ENCODE peak calls at places on chromosomes 4 and X, in six cellular contexts. One of them, this sample, is unnamed.

GRCh38 chrX:135737361-135738071 is 24.1 kb downstream of the CT45A1 start:
- DNase-seq in Jurkat, Clone E6-1: no peak
- DNase-seq in stimulated activated CD4-positive, alpha-beta T cell treated with anti-CD3 and anti-CD28 coated beads, Interleukin-4, amount 100 ng/mL, for 24 hours: no peak
- DNase-seq in Peyer's patch: no peak
- DNase-seq in amygdala: no peak
- DNase-seq in amniotic epithelial cell: no peak
- DNase-seq in this sample: no peak

GRCh38 chrX:150504399-150505186 is 63.8 kb upstream of the MTM1 start:
- DNase-seq in Jurkat, Clone E6-1: no peak
- DNase-seq in stimulated activated CD4-positive, alpha-beta T cell treated with anti-CD3 and anti-CD28 coated beads, Interleukin-4, amount 100 ng/mL, for 24 hours: no peak
- DNase-seq in Peyer's patch: no peak
- DNase-seq in amygdala: no peak
- DNase-seq in amniotic epithelial cell: peak
- DNase-seq in this sample: no peak

GRCh38 chr4:24770111-24770584 is 25.2 kb upstream of the SOD3 start:
- DNase-seq in Jurkat, Clone E6-1: no peak
- DNase-seq in stimulated activated CD4-positive, alpha-beta T cell treated with anti-CD3 and anti-CD28 coated beads, Interleukin-4, amount 100 ng/mL, for 24 hours: no peak
- DNase-seq in Peyer's patch: no peak
- DNase-seq in amygdala: no peak
- DNase-seq in amniotic epithelial cell: no peak
- DNase-seq in this sample: no peak

GRCh38 chr4:70654605-70655011 is 11.7 kb downstream of the JCHAIN start:
- DNase-seq in Jurkat, Clone E6-1: no peak
- DNase-seq in stimulated activated CD4-positive, alpha-beta T cell treated with anti-CD3 and anti-CD28 coated beads, Interleukin-4, amount 100 ng/mL, for 24 hours: no peak
- DNase-seq in Peyer's patch: no peak
- DNase-seq in amygdala: no peak
- DNase-seq in amniotic epithelial cell: peak
- DNase-seq in this sample: no peak

GRCh38 chrX:78517124-78517523 is 142.0 kb downstream of the RTL3 start:
- DNase-seq in Jurkat, Clone E6-1: peak
- DNase-seq in stimulated activated CD4-positive, alpha-beta T cell treated with anti-CD3 and anti-CD28 coated beads, Interleukin-4, amount 100 ng/mL, for 24 hours: peak
- DNase-seq in Peyer's patch: no peak
- DNase-seq in amygdala: no peak
- DNase-seq in amniotic epithelial cell: peak
- DNase-seq in this sample: no peak

GRCh38 chrX:153669901-153670731 is 3.5 kb downstream of the PNCK start:
- DNase-seq in Jurkat, Clone E6-1: no peak
- DNase-seq in stimulated activated CD4-positive, alpha-beta T cell treated with anti-CD3 and anti-CD28 coated beads, Interleukin-4, amount 100 ng/mL, for 24 hours: no peak
- DNase-seq in Peyer's patch: no peak
- DNase-seq in amygdala: no peak
- DNase-seq in amniotic epithelial cell: no peak
- DNase-seq in this sample: peak

GRCh38 chr4:150167054-150167453 is 88.8 kb downstream of the DCLK2 start:
- DNase-seq in Jurkat, Clone E6-1: no peak
- DNase-seq in stimulated activated CD4-positive, alpha-beta T cell treated with anti-CD3 and anti-CD28 coated beads, Interleukin-4, amount 100 ng/mL, for 24 hours: no peak
- DNase-seq in Peyer's patch: no peak
- DNase-seq in amygdala: no peak
- DNase-seq in amniotic epithelial cell: no peak
- DNase-seq in this sample: no peak

GRCh38 chrX:262391-262909 is 18.7 kb upstream of the PLCXD1 start:
- DNase-seq in Jurkat, Clone E6-1: no peak
- DNase-seq in stimulated activated CD4-positive, alpha-beta T cell treated with anti-CD3 and anti-CD28 coated beads, Interleukin-4, amount 100 ng/mL, for 24 hours: no peak
- DNase-seq in Peyer's patch: no peak
- DNase-seq in amygdala: no peak
- DNase-seq in amniotic epithelial cell: no peak
- DNase-seq in this sample: no peak

GRCh38 chr4:80608285-80608980 is 272.9 kb downstream of the CFAP299 start:
- DNase-seq in Jurkat, Clone E6-1: no peak
- DNase-seq in stimulated activated CD4-positive, alpha-beta T cell treated with anti-CD3 and anti-CD28 coated beads, Interleukin-4, amount 100 ng/mL, for 24 hours: no peak
- DNase-seq in Peyer's patch: no peak
- DNase-seq in amygdala: no peak
- DNase-seq in amniotic epithelial cell: peak
- DNase-seq in this sample: no peak

GRCh38 chrX:40719218-40719617 is 16.1 kb downstream of the MED14 start:
- DNase-seq in Jurkat, Clone E6-1: no peak
- DNase-seq in stimulated activated CD4-positive, alpha-beta T cell treated with anti-CD3 and anti-CD28 coated beads, Interleukin-4, amount 100 ng/mL, for 24 hours: no peak
- DNase-seq in Peyer's patch: no peak
- DNase-seq in amygdala: no peak
- DNase-seq in amniotic epithelial cell: peak
- DNase-seq in this sample: no peak